ENCODE peak calls at places on chromosomes 4 and X, in four cellular contexts. S is spleen, L is fibroblast of pulmonary artery, F is lower lobe of right lung. O is an unnamed sample.

GRCh38 chr4:38237139-38237538 is 276.9 kb downstream of the PTTG2 start:
- DNase-seq in S (no peak), L (peak), F (no peak), O (peak)

GRCh38 chr4:183140911-183141320 is 41.9 kb downstream of the WWC2 start:
- DNase-seq in S (no peak), L (peak), F (no peak), O (peak)

GRCh38 chrX:150841466-150842197 is 56.8 kb downstream of the CD99L2 start:
- DNase-seq in S (no peak), L (peak), F (no peak), O (peak)

GRCh38 chr4:105399535-105400161 is 74.2 kb downstream of the PPA2 start:
- DNase-seq in S (no peak), L (peak), F (no peak), O (peak)

GRCh38 chrX:40975951-40976350 is 109.3 kb upstream of the USP9X start:
- DNase-seq in S (no peak), L (no peak), F (no peak), O (no peak)

GRCh38 chr4:38856524-38857337 is at the start of gene TLR6:
- DNase-seq in S (no peak), L (peak), F (no peak), O (peak)

GRCh38 chr4:123559955-123560669 is 163.5 kb downstream of the SPRY1 start:
- DNase-seq in S (no peak), L (peak), F (no peak), O (no peak)

GRCh38 chrX:68421651-68422050 is 11.6 kb downstream of the OPHN1 start:
- DNase-seq in S (no peak), L (no peak), F (no peak), O (no peak)

GRCh38 chrX:151973851-151974335 is 583 bp downstream of the GABRE start:
- DNase-seq in S (no peak), L (no peak), F (peak), O (peak)

GRCh38 chrX:109826954-109827708 is 94.1 kb upstream of the ACSL4 start:
- DNase-seq in S (no peak), L (peak), F (no peak), O (peak)

GRCh38 chr4:6126971-6127745 is 73.2 kb downstream of the JAKMIP1 start:
- DNase-seq in S (peak), L (no peak), F (no peak), O (no peak)

DNA sequence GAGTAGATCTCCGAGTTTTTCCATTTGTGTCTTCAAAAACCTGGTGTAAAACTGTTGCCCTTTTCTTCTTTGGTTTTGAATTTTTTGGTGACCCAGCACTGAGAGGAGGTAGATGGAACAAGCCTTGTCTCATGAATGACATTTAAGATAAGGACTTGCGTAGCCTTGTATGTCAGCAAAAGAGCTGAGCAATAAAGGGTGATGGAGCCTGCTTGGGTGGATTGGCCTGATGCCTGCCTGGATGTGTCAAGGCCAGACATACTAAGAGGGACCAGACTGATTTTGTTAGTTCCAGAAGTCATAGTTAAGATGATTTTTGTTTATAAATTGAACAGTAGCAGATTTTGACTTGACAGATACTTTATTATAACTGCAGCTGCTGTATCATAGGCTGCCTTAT is 134.9 kb downstream of the POLA1 start:
- DNase-seq in S (no peak), L (no peak), F (no peak), O (no peak)
- TF ChIP-seq CTCF in S (no peak), L (no peak), F (no peak), O (no peak)

DNA sequence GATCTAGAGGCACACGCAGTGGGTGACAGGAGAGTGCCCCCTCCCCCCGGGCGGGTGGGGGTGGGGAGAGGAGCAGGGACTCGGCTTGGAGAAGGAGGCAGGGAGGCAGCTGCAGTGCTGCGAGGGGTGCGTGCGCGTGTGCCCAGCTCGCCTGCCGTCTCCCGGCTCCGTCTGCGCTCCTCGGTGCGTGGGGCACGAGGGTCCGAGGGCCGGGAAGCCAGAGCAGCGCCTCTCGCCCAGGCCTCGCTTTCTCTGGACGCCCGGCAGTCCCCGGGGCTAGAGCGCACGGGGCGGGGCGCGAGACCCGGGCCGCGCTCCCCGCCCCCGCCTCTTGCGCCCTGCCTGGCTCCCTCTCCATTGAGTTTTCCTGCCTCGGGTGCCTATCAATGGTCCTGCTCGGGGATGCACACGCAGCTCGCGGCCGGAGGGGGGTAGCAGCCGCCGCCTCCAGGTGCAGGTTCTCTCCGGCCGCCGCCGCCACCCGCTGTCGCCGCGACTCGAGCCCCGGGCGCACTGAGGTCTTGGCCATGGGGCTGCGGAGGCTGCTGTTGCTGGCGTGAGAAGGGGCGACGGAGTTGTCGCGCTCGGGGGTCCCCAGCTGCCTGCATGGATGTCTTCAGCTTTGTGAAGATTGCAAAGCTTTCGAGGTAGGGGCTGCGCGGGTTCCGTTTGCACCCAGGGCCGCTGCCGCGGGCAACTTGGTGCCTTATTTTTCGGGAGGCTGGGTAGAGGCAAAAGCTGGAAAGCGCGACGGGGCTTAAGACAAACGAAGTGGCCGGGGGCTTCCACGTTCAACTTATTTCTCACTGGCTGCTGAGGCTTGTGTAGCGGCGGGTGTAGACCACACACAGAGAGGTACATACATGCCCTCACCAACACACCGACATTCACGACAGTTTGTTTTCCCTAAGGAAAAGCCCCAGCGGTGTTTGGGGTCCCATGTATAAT is at the start of gene FRMPD4:
- DNase-seq in S (peak), L (peak), F (no peak), O (peak)
- H3K4me3 ChIP-seq in S (no peak), L (peak), F (peak), O (peak)

DNA sequence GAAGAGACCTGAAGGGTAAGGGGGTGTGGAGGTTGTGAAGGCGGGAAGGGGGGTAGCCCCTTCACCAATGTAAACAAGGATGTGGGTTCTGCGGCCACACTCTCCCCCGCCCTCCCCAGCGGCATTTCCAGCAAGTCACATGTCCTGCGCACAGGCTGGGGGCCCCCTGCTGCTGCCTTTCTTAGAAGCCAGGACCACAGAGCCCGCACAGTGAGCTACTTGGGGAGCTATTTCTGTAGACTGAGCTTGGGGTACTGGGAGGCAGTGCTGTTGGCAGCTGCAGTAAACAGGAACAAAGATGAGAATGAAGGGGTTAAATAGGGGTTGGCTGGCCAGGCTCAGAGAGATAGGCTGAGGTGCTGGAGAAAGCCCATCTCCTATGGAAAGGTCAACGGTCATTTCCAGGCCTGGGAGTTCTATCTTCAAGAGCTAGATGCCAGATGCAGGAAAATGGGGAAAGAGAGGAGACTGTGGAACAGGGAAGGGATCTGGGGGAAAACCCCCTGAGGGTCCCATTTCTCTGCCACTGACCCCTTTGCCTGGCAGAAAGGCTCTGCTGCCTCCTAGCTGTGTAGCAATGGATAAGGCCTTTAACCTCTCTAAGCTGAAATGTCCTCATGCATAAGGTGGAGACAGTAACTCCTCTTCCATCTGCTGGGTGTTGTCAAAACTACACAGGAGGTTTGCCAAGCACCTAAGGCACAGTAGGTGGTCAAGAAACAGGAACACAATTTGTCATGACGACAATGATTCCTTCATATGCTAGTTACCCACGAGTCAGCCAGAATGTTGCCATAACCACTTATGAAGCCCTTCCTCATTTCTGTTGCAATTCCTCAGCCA is 18.5 kb upstream of the PIM2 start:
- DNase-seq in S (peak), L (peak), F (peak), O (no peak)
- TF ChIP-seq CTCF in S (peak), L (peak), F (peak), O (no peak)

GRCh38 chr4:173391691-173392090 is 7.2 kb downstream of the SCRG1 start:
- DNase-seq in S (no peak), L (no peak), F (no peak), O (no peak)
- H3K4me3 ChIP-seq in S (no peak), L (no peak), F (no peak), O (no peak)

DNA sequence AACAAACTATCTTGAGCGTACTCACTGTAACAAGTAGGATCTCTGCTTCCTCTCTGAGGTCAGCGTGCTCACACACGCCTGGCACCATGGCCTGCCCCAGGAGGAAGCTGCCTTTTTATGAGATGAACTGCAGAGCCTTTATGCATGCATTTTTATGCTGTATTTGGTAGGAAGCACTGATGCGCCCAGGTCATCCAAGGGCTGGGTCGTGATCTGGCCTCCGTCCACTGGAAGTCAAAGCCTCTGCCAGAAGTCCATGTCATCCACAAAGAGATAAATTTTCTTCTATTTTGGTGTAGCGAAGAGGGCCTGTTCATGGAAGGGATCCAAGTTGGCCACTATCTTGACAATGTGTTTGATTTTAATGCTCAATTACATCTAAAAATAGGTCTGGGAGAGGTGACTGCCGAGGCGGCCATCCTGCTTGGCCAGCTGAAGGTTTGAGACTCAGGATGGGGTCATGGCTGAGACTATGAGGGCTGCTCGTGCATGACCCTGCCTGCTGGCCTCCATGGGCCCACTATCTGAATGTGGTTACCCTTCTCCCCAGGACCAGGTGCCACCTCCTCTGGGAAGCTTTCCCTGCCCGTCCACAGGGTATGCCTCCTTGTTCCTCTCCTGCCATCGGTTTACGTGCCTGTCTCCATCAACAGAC is 50.3 kb downstream of the HTRA3 start:
- DNase-seq in S (peak), L (no peak), F (peak), O (peak)
- TF ChIP-seq CTCF in S (no peak), L (no peak), F (no peak), O (no peak)

GRCh38 chrX:146881521-146881920 is 67.0 kb upstream of the CXorf51A start:
- DNase-seq in S (no peak), L (no peak), F (no peak), O (no peak)

GRCh38 chrX:146887020-146887419 is 72.5 kb upstream of the CXorf51A start:
- DNase-seq in S (no peak), L (no peak), F (no peak), O (no peak)
- H3K4me3 ChIP-seq in S (no peak), L (no peak), F (no peak), O (no peak)

GRCh38 chr4:2244947-2245786 is 3.2 kb upstream of the HAUS3 start:
- DNase-seq in S (no peak), L (no peak), F (no peak), O (peak)

GRCh38 chr4:2245787-2246275 is 3.9 kb upstream of the HAUS3 start:
- DNase-seq in S (no peak), L (no peak), F (no peak), O (no peak)

GRCh38 chr4:2241003-2241402 is 918 bp downstream of the HAUS3 start:
- DNase-seq in S (no peak), L (no peak), F (no peak), O (no peak)

GRCh38 chr4:2243682-2244380 is 1.9 kb upstream of the HAUS3 start:
- DNase-seq in S (peak), L (peak), F (peak), O (no peak)

DNA sequence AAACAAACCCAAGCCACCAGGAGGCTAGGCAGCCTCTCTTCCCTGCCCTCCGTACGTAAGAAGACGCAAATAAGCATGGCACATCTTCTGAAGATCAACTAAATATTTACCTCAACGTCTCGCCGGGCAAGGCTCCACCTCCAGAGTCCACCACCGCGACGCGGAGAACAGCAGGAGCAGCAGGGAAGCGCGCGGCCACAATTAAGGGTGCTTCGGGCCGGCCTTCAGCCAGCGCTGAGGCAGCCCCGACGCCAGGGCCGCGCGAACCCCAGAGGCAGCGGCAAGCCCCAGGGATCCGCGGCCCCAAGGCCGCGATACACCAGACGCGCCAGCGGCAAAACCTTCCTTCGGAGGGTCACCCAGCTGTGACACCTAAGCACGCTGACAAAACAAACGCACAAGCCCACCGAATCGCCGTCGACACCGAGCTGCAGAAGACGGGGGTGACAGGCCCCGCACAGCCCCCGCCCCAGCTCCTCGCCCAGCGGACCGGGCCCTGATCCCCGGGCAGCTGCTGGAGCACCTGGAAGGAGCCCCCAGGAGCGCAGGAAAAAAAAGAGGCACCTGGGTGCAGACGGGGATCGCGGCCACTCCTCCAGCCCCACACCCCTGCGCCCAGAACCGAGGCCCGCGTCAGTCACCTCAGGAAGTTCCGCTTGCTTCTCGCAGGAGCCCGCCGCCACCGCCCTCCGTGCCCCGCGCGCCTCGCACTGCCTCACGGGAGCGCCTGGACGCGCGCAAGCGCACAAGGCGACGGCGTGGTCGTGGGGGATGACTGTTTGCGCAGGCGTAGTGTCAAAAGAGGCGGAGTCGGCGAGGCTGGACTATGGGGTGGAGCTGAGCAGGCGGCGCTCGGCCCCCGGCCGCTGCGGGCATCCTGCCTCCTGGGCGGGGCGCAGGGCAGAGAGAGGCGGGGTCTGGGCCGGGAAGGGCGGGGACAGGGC is at the start of the genes HAUS3 and POLN:
- DNase-seq in S (peak), L (peak), F (peak), O (peak)
- TF ChIP-seq CTCF in S (no peak), L (peak), F (no peak), O (no peak)